ENCODE peak calls at places on chromosomes 7 and 10, in six cellular contexts. R is NCI-H69, T is ascending aorta, V is iPS-NIHi11, H is aorta, J is NCI-H1436. Y is an unnamed sample.

GRCh38 chr10:104247513-104248146 is 7.1 kb upstream of the GSTO1 start:
- DNase-seq in R (no peak), T (no peak), V (no peak), H (no peak), J (no peak), Y (no peak)

GRCh38 chr7:105745681-105746330 is 130.6 kb downstream of the ATXN7L1 start:
- DNase-seq in R (no peak), T (no peak), V (no peak), H (no peak), J (no peak), Y (no peak)

GRCh38 chr7:95104739-95105138 is 197.3 kb downstream of the PPP1R9A start:
- DNase-seq in R (peak; percentile 25), T (no peak), V (no peak), H (no peak), J (no peak), Y (no peak)

GRCh38 chr10:80454526-80455460 is 683 bp downstream of the TSPAN14 start:
- DNase-seq in R (peak; percentile 57), T (no peak), V (peak; percentile 57), H (peak; percentile 84), J (no peak), Y (peak; percentile 59)

GRCh38 chr10:63264852-63265617 is 131.9 kb downstream of the NRBF2 start:
- DNase-seq in R (peak; percentile 62), T (no peak), V (peak; percentile 22), H (no peak), J (no peak), Y (peak; percentile 58)

GRCh38 chr7:35565927-35566326 is 129.0 kb downstream of the HERPUD2 start:
- DNase-seq in R (peak; percentile 70), T (no peak), V (no peak), H (no peak), J (no peak), Y (no peak)

GRCh38 chr10:74238031-74238431 is 87.0 kb downstream of the ADK start:
- DNase-seq in R (peak; percentile 3), T (no peak), V (no peak), H (no peak), J (no peak), Y (no peak)

GRCh38 chr7:19707240-19707639 is 1.6 kb downstream of the POLR1F start:
- DNase-seq in R (no peak), T (no peak), V (no peak), H (no peak), J (no peak), Y (no peak)

GRCh38 chr7:25429731-25430130 is 201.4 kb upstream of the NPVF start:
- DNase-seq in R (no peak), T (peak; percentile 65), V (no peak), H (no peak), J (no peak), Y (no peak)

GRCh38 chr7:29291723-29292591 is 97.4 kb downstream of the CHN2 start:
- DNase-seq in R (no peak), T (no peak), V (no peak), H (no peak), J (no peak), Y (no peak)

GRCh38 chr10:43980715-43981114 is 332.0 kb upstream of the ZNF32 start:
- DNase-seq in R (no peak), T (no peak), V (no peak), H (no peak), J (no peak), Y (no peak)

GRCh38 chr7:101121996-101122932 is 4.6 kb upstream of the SERPINE1 start:
- DNase-seq in R (no peak), T (peak; percentile 99), V (peak; percentile 63), H (peak; percentile 94), J (no peak), Y (no peak)

GRCh38 chr10:71974489-71975011 is 10.4 kb downstream of the CHST3 start:
- DNase-seq in R (no peak), T (peak; percentile 85), V (no peak), H (peak; percentile 91), J (no peak), Y (no peak)

GRCh38 chr10:129971381-129972144 is 7.5 kb upstream of the EBF3 start:
- DNase-seq in R (peak; percentile 84), T (no peak), V (peak; percentile 87), H (peak; percentile 89), J (peak; percentile 85), Y (no peak)

GRCh38 chr7:46566375-46566774 is 645.3 kb upstream of the IGFBP3 start:
- DNase-seq in R (no peak), T (no peak), V (no peak), H (no peak), J (no peak), Y (no peak)

GRCh38 chr10:50577681-50578350 is 45.9 kb downstream of the SGMS1 start:
- DNase-seq in R (no peak), T (peak; percentile 64), V (no peak), H (no peak), J (no peak), Y (no peak)

GRCh38 chr10:65518379-65518778 is 1407.5 kb upstream of the LRRTM3 start:
- DNase-seq in R (no peak), T (no peak), V (no peak), H (no peak), J (no peak), Y (no peak)

GRCh38 chr7:28520074-28521015 is 108.0 kb downstream of the CREB5 start:
- DNase-seq in R (peak; percentile 58), T (no peak), V (no peak), H (no peak), J (no peak), Y (no peak)

GRCh38 chr7:107953924-107954303 is 49.0 kb downstream of the LAMB1 start:
- DNase-seq in R (no peak), T (no peak), V (no peak), H (no peak), J (no peak), Y (no peak)

GRCh38 chr7:22718911-22719420 is 8.0 kb upstream of the IL6 start:
- DNase-seq in R (no peak), T (peak; percentile 61), V (no peak), H (no peak), J (no peak), Y (no peak)

GRCh38 chr7:100679927-100680588 is 6.5 kb downstream of the GNB2 start:
- DNase-seq in R (no peak), T (no peak), V (peak; percentile 8), H (no peak), J (no peak), Y (no peak)

GRCh38 chr7:932651-932975 is 21.9 kb downstream of the ADAP1 start:
- DNase-seq in R (no peak), T (peak; percentile 33), V (no peak), H (peak; percentile 54), J (no peak), Y (peak; percentile 22)

GRCh38 chr10:80542053-80542452 is 4.4 kb downstream of the SH2D4B start:
- DNase-seq in R (no peak), T (no peak), V (no peak), H (no peak), J (no peak), Y (no peak)

GRCh38 chr10:3892440-3893101 is 107.6 kb upstream of the KLF6 start:
- DNase-seq in R (no peak), T (no peak), V (no peak), H (no peak), J (no peak), Y (no peak)